ENCODE peak calls at places on chromosomes 4 and X, in four cellular contexts. U is ovary, N is pancreas, I is coronary artery. D is an unnamed sample.

GRCh38 chr4:94912606-94913005 is 154.9 kb downstream of the BMPR1B start:
- DNase-seq in U (no peak), N (no peak), I (no peak), D (no peak)

GRCh38 chrX:40244980-40245379 is 147.2 kb upstream of the BCOR start:
- DNase-seq in U (no peak), N (no peak), I (no peak), D (no peak)

GRCh38 chrX:110477593-110478228 is 119.1 kb downstream of the RTL9 start:
- DNase-seq in U (no peak), N (peak), I (no peak), D (no peak)

GRCh38 chrX:133781174-133781573 is 204.2 kb downstream of the GPC3 start:
- DNase-seq in U (no peak), N (no peak), I (no peak), D (no peak)

GRCh38 chr4:6451309-6451708 is 21.1 kb downstream of the PPP2R2C start:
- DNase-seq in U (no peak), N (no peak), I (no peak), D (no peak)

GRCh38 chrX:42577936-42578335 is 200.0 kb downstream of the PPP1R2C start:
- DNase-seq in U (no peak), N (no peak), I (no peak), D (no peak)

GRCh38 chr4:15006416-15007024 is 4.2 kb downstream of the CPEB2 start:
- DNase-seq in U (no peak), N (no peak), I (no peak), D (no peak)

GRCh38 chr4:111639120-111639519 is 506.1 kb upstream of the FAM241A start:
- DNase-seq in U (no peak), N (no peak), I (no peak), D (no peak)

GRCh38 chr4:26093561-26093960 is 179.5 kb downstream of the SMIM20 start:
- DNase-seq in U (no peak), N (no peak), I (no peak), D (no peak)

GRCh38 chr4:39613093-39613656 is 25.5 kb downstream of the SMIM14 start:
- DNase-seq in U (no peak), N (no peak), I (no peak), D (no peak)

GRCh38 chr4:76373919-76374552 is 46.9 kb downstream of the CCDC158 start:
- DNase-seq in U (no peak), N (no peak), I (no peak), D (no peak)

GRCh38 chr4:124833831-124834505 is 121.4 kb upstream of the ANKRD50 start:
- DNase-seq in U (no peak), N (no peak), I (no peak), D (no peak)

DNA sequence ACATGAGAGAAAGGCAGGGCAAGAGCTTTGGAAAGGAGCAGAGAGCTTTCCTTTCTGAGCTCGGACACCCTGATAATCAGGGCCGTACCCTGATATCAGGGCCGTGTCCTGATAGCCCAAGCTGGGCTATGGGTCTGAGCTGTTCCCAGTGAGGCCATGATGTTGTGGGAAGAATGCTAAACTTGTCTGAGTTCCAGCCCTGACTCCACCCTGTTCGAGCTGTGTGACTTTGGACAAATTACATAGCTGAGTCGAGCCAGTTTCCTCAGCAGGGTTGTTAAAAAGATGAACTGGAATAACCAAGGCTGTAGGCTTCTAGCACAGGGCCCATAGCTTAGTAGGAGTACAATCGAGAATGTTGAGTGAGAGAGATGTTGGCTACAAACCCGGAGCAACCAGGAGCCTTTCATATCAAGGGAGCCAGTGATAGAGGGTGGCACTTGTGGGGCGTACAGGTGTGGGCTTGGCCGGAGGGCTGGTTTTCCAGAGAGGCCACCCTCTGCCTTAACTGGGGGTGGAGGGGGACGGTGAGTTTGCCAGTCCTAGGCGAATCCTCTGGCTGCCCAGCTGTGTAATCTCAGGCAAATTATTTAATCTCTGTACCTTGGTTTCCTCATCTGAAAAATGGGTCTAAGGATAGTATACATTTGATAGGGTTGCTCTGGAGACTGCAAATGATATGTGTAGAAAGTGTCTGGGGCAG is 3.5 kb upstream of the CXCR3 start:
- DNase-seq in U (no peak), N (no peak), I (no peak), D (no peak)
- H3K27ac ChIP-seq in U (peak), N (peak), I (peak), D (no peak)

GRCh38 chr4:187480146-187481145 is 515.1 kb upstream of the ZFP42 start:
- DNase-seq in U (no peak), N (no peak), I (no peak), D (no peak)
- H3K27ac ChIP-seq in U (no peak), N (no peak), I (peak), D (no peak)

DNA sequence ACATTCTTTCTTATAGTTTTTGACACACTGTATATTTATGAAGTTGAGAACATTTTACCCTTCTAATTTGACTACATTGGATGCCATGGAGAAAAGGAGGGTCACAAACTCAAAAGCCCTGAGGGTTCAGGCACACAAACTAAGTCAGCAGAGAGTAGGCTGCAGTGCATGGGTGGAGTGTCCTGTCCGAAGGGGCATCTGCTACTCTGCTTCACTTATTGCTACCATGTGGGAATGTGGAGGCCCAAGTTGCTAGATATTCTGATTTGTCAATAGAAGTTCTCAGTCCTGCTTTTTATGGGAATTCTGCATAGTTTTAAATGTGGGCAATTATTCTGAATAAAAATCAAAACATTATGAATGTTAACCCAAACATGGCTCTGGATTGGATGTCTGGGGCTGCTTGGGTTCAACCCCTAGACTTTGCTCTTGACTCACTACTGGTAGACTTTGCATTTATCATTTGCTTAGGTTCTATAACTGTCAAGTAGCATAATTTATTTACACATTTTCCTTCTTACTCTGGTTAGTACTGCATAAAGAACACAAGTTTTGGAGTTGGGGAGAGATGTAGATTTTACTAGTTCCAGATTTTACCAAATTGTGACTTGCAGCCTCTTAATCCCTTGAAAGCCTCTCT is 255.1 kb downstream of the SPRY1 start:
- DNase-seq in U (no peak), N (no peak), I (no peak), D (no peak)
- H3K27ac ChIP-seq in U (no peak), N (no peak), I (peak), D (no peak)

GRCh38 chr4:81032805-81033684 is 2.5 kb downstream of the BMP3 start:
- DNase-seq in U (no peak), N (no peak), I (no peak), D (no peak)
- H3K27ac ChIP-seq in U (no peak), N (no peak), I (no peak), D (no peak)

D was measured in right lobe of liver.